ENCODE peak calls at places on chromosomes 1 and 21, in six cellular contexts. B, Y, E, D, T and X are unnamed samples.

GRCh38 chr1:8179132-8179793 is 138.7 kb upstream of the SLC45A1 start:
- DNase-seq in B (no peak), D (no peak), Y (no peak), E (no peak), T (no peak), X (no peak)

GRCh38 chr1:113903496-113904291 is 905 bp downstream of the AP4B1 start:
- DNase-seq in E (peak), Y (no peak), D (peak), B (no peak), T (no peak), X (no peak)

GRCh38 chr1:42186172-42186571 is 21.6 kb upstream of the GUCA2A start:
- DNase-seq in D (no peak), E (no peak), B (no peak), T (no peak), Y (no peak), X (no peak)

GRCh38 chr1:194535369-194535768 is 1349.0 kb upstream of the B3GALT2 start:
- DNase-seq in Y (no peak), E (no peak), T (no peak), D (peak), B (no peak), X (no peak)

GRCh38 chr1:54826226-54826816 is 25.2 kb upstream of the TTC22 start:
- DNase-seq in Y (no peak), D (no peak), T (no peak), B (no peak), E (no peak), X (no peak)

GRCh38 chr1:202101182-202101581 is 21.5 kb upstream of the GPR37L1 start:
- DNase-seq in T (no peak), D (no peak), E (no peak), B (no peak), Y (no peak), X (no peak)

GRCh38 chr21:43932005-43932404 is 67.0 kb downstream of the AGPAT3 start:
- DNase-seq in B (no peak), D (no peak), Y (no peak), E (no peak), T (no peak), X (no peak)

GRCh38 chr1:15620890-15621682 is 3.8 kb downstream of the DDI2 start:
- DNase-seq in D (no peak), B (no peak), E (no peak), T (no peak), Y (no peak), X (no peak)

GRCh38 chr1:201756411-201756810 is 72.5 kb upstream of the IPO9 start:
- DNase-seq in T (no peak), D (no peak), B (no peak), E (no peak), Y (no peak), X (no peak)

GRCh38 chr1:67889940-67890567 is 56.8 kb upstream of the GNG12 start:
- DNase-seq in Y (no peak), D (peak), E (no peak), T (no peak), B (no peak), X (no peak)

GRCh38 chr1:116988248-116988647 is 13.3 kb upstream of the CD101 start:
- DNase-seq in Y (no peak), D (no peak), E (no peak), T (no peak), B (no peak), X (no peak)

DNA sequence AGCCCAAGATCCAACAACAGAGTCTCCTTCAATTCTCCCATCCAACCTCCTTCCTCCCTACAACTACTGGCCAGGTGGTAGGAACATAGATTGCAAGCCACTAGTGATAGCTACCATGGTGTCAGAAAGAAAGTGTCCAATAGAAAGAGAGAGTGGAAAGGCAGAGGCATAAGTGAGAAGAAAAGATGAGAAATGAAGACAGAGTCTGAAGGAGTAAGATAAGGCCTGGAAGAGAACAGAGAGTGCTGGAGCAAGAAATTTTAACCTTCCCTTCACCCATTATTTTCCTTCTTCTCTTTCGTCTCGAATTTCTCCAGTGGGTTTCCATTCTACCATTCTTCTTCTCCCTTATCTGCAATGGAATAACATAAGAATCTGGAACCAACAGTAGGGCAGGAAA is 57.9 kb downstream of the CDC42BPA start:
- DNase-seq in D (peak), T (no peak), Y (no peak), E (no peak), B (no peak), X (no peak)
- TF ChIP-seq POLR2A in D (no peak), T (no peak), Y (no peak), E (no peak), B (no peak), X (no peak)

GRCh38 chr1:150995896-150996295 is 10.8 kb downstream of the MINDY1 start:
- DNase-seq in E (no peak), B (no peak), Y (peak), T (no peak), D (no peak), X (no peak)
- TF ChIP-seq TAF1 in E (no peak), B (no peak), Y (no peak), T (no peak), D (no peak), X (no peak)

DNA sequence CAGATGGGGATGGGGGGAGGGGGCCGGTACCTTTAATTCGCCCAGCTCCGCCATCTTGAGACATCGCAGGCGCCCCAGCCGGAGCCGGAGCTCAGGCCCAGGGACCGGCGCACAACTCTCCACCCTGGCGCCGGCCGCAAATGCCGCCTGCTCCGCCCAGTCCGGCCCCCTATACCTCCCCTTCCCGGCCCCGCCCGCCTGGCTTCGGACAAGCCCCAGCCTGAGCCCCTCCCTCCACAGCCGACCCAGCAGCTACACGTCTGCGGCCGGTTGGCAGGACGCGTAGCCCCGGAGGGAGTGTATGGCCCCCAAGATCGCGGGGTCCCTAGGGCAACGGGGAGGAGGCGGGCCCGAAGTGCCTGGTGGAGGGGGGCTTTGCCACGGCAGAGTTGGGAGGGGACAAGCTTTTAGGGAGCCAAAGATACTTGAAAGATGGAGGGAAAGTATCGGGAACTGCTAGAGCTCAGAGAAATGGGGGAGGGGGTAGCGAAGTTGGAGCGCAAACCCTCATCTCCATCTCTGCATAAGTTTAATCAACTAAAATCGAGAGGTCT is at the start of gene PIAS3:
- DNase-seq in T (peak), B (peak), E (peak), D (peak), Y (peak), X (peak)
- TF ChIP-seq POLR2AphosphoS5 in T (no peak), B (no peak), E (no peak), D (no peak), Y (no peak), X (no peak)

GRCh38 chr21:33364830-33365229 is 38.4 kb upstream of the IFNGR2 start:
- DNase-seq in E (no peak), T (no peak), Y (no peak), D (no peak), B (no peak), X (no peak)

GRCh38 chr21:33359446-33359845 is 34.7 kb downstream of the IFNAR1 start:
- DNase-seq in B (no peak), Y (no peak), E (no peak), D (no peak), T (no peak), X (no peak)

GRCh38 chr21:33362044-33362555 is 37.3 kb downstream of the IFNAR1 start:
- DNase-seq in T (no peak), B (no peak), E (no peak), D (peak), Y (peak), X (no peak)

GRCh38 chr21:33360281-33360680 is 35.5 kb downstream of the IFNAR1 start:
- DNase-seq in B (no peak), T (no peak), E (no peak), D (no peak), Y (no peak), X (no peak)

DNA sequence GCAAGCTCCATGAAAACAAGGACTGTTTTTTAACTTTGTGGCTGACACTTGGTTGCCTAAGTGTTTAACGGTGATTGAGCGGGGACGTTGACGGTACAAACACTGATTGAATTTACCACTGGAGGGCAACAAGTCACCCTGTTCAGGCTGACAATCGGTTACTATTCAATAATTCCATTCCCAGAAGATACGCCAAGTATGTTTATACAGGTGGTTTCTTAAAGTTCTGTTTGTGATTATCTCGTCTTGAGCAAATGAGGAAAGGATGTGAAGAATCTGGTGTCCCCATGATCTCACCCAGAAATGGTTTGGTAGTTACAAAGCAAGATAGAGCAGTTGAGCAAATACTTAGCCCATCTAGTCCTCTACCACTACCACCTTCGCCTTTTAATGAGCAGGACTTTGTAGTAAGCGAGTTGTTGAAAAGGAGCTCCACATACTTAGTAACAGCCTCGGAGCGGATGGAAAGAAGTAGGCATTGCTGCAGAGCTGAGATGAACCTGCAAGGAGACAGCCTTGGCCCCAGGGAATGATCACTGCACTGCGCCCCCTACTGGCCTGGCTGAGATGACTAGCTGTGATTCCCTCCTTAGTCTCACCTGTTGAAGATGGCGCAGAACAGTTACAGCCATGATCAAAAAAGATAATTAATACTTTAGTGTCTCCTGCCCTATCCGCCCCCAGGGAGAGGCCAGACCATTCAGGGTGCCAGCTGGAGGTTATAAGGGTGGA is 36.3 kb downstream of the IFNAR1 start:
- DNase-seq in D (peak), B (peak), Y (peak), T (peak), E (peak), X (peak)
- TF ChIP-seq POLR2A in D (no peak), B (peak), Y (peak), T (no peak), E (peak), X (no peak)

DNA sequence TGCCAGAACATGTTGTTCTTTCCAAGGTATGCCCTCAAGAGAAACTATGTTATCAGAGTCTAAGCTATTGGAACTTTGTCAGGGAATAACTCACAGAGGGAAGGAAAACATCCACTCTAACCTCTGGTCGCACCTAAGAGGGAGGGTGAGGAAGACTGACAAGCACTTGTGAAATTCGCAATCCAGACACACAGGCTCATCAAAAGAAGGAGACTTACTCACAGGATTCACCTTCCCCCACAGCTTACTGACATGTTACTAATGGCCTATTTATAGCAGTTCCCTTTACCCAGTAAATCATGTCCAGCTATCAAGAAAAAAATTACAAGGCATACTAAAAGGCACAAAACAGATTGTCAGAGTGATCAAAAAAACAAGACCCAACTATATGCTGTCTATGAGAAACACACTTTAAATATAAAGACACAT is 36.9 kb downstream of the WDR64 start:
- DNase-seq in D (peak), B (no peak), Y (no peak), T (no peak), E (no peak), X (no peak)
- TF ChIP-seq TAF1 in D (no peak), B (no peak), Y (no peak), T (no peak), E (no peak), X (no peak)

DNA sequence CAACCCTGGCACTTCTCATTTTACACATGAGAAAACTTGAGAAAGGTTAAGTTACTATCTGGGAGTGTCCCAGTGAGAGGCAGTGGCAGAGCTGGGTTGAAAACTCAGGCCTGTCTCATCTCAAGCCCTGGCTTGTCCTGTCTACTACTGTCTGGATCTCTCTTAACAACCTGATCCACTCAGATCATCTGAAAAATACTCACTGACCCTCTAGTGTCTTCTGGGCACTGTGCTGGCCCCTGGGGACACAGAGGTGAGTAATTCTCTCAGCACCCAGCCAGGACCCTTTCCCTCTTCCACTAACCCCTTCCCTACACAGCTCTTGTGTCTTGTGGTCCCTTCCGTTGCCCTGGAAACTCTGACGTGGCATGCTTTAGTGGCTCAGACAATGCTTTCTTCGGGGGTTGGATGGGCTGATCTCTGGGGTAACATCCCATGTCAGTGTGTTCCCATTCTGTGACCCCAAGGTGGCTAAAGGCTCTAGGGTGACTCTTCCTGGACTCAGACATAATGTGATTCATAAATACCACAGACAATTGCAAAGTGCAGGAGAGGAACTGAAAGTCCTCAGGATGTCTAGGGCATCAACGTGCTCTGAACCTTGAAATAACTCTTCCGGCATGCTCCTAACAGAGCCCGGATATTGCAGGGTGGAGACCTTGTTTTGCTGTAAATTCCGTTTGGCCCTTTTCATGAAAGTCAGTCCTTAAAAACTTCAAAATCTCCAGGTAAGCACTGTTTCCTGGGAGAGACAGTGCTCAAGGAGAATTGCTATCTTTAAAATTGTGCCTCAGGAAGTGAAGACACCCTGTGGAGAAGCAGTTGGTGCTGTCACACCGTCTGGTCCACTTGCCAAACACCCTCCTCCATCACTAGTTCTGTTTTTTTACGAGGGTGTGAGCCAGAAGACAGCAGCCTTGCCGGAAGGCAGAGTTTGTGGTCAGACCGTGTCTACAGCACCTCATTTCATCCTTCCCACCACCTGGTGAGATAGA is 4.0 kb downstream of the SHISAL2A start:
- DNase-seq in E (peak), D (no peak), Y (no peak), T (no peak), B (peak), X (peak)
- TF ChIP-seq POLR2AphosphoS5 in E (no peak), D (no peak), Y (no peak), T (no peak), B (no peak), X (no peak)